ENCODE peak calls at places on chromosomes 6 and 20, in nine cellular contexts. X, I, P, O, H, K, G, W and Q are unnamed samples.
A peak's percentile ranks its signal among the peaks of the same experiment; 100 is the strongest.

GRCh38 chr20:49909499-49910339 is 5.6 kb downstream of the SPATA2 start:
- DNase-seq in O (no peak), W (no peak), K (peak; percentile 64), G (no peak), P (no peak), H (no peak), I (peak; percentile 82), X (no peak), Q (no peak)

GRCh38 chr6:160435935-160436334 is 87.8 kb downstream of the SLC22A3 start:
- DNase-seq in G (no peak), W (no peak), X (no peak), O (no peak), P (no peak), K (no peak), I (no peak), H (no peak), Q (no peak)

GRCh38 chr6:107328081-107328480 is 131.3 kb downstream of the PDSS2 start:
- DNase-seq in W (no peak), P (no peak), I (no peak), X (no peak), K (no peak), O (no peak), G (no peak), H (no peak), Q (no peak)

GRCh38 chr20:47451602-47451904 is 50.1 kb upstream of the NCOA3 start:
- DNase-seq in X (no peak), O (no peak), W (no peak), I (no peak), G (no peak), K (no peak), P (no peak), H (no peak), Q (no peak)

GRCh38 chr6:2949121-2949520 is 22.2 kb downstream of the SERPINB6 start:
- DNase-seq in P (no peak), O (no peak), K (no peak), H (no peak), G (no peak), W (no peak), I (no peak), X (no peak), Q (no peak)

GRCh38 chr6:94323853-94324252 is 904.5 kb upstream of the EPHA7 start:
- DNase-seq in G (no peak), H (no peak), P (peak; percentile 6), K (peak; percentile 72), I (no peak), O (no peak), X (no peak), W (no peak), Q (no peak)

GRCh38 chr6:73121421-73121993 is 103.8 kb downstream of the KHDC1L start:
- DNase-seq in X (no peak), H (no peak), G (peak; percentile 22), K (peak; percentile 54), W (no peak), I (no peak), P (no peak), O (no peak), Q (no peak)

GRCh38 chr20:32158943-32159660 is 48.4 kb downstream of the PLAGL2 start:
- DNase-seq in H (no peak), K (no peak), G (no peak), O (no peak), X (no peak), P (no peak), W (no peak), I (peak; percentile 13), Q (no peak)

GRCh38 chr6:84539122-84539856 is 225.1 kb downstream of the TBX18 start:
- DNase-seq in K (no peak), O (no peak), H (no peak), I (no peak), W (no peak), X (no peak), P (no peak), G (no peak), Q (no peak)

GRCh38 chr6:98827295-98828159 is 6.8 kb upstream of the POU3F2 start:
- DNase-seq in I (peak; percentile 88), P (no peak), X (no peak), G (no peak), K (peak; percentile 78), W (no peak), H (peak; percentile 63), O (no peak), Q (no peak)
- H3K27me3 ChIP-seq in I (peaks cover 97% of the 10 kb centered on the region), P (peaks cover 98% of the 10 kb centered on the region), X (peaks cover 60% of the 10 kb centered on the region), G (peaks cover 82% of the 10 kb centered on the region), K (peaks cover 60% of the 10 kb centered on the region), W (peaks cover 16% of the 10 kb centered on the region), H (no peaks in the 10 kb centered on the region), O (no peaks in the 10 kb centered on the region), Q (peaks cover 85% of the 10 kb centered on the region)

GRCh38 chr20:21526776-21527175 is 12.9 kb upstream of the NKX2-2 start:
- DNase-seq in H (no peak), I (no peak), G (no peak), O (no peak), P (no peak), X (no peak), W (no peak), K (no peak), Q (no peak)

GRCh38 chr20:21529863-21530262 is 16.0 kb upstream of the NKX2-2 start:
- DNase-seq in P (no peak), K (peak; percentile 44), W (peak; percentile 4), H (no peak), I (peak; percentile 60), O (peak; percentile 27), G (no peak), X (no peak), Q (no peak)

GRCh38 chr20:21528870-21529269 is 15.0 kb upstream of the NKX2-2 start:
- DNase-seq in P (no peak), G (no peak), W (no peak), H (no peak), X (no peak), I (peak; percentile 31), O (no peak), K (no peak), Q (no peak)

GRCh38 chr20:21523895-21524294 is 10.0 kb upstream of the NKX2-2 start:
- DNase-seq in K (no peak), W (no peak), G (no peak), H (no peak), P (no peak), O (no peak), X (no peak), I (no peak), Q (no peak)

DNA sequence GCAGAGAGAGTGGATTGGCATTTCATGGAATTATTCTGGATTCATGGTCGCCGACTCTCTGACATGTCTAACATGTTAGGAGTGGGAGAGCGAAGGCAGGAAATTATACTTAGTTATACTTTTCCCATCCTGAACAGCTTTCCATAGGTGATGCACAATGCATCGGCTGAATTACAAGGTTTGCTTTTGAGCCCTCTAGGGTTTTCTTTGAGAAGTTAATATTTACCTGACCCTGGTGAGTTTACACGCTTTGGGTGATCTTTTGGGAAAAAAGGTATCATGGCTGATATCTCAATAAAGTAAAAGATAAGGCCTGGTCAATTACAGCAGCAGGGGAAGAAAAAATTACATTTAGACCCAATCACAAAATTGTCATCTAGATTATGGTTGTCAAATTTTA is 14.0 kb upstream of the NKX2-2 start:
- DNase-seq in X (no peak), W (no peak), H (no peak), G (no peak), O (no peak), P (no peak), K (no peak), I (no peak), Q (no peak)
- H3K27me3 ChIP-seq in X (peaks cover 8% of the 10 kb centered on the region), W (no peaks in the 10 kb centered on the region), H (peaks cover 38% of the 10 kb centered on the region), G (peaks cover 22% of the 10 kb centered on the region), O (no peaks in the 10 kb centered on the region), P (peaks cover 54% of the 10 kb centered on the region), K (peaks cover 30% of the 10 kb centered on the region), I (peaks cover 48% of the 10 kb centered on the region), Q (peaks cover 21% of the 10 kb centered on the region)

GRCh38 chr6:149948011-149948410 is 6.2 kb downstream of the ULBP2 start:
- DNase-seq in I (no peak), K (no peak), H (no peak), X (no peak), P (no peak), W (no peak), G (no peak), O (no peak), Q (no peak)

GRCh38 chr6:149951626-149952025 is 9.8 kb downstream of the ULBP2 start:
- DNase-seq in P (no peak), G (no peak), X (no peak), W (no peak), I (no peak), H (no peak), O (no peak), K (no peak), Q (no peak)

GRCh38 chr6:149950423-149950822 is 8.6 kb downstream of the ULBP2 start:
- DNase-seq in K (no peak), I (no peak), O (no peak), H (no peak), G (no peak), W (peak; percentile 64), P (no peak), X (no peak), Q (no peak)

GRCh38 chr6:149951096-149951495 is 9.3 kb downstream of the ULBP2 start:
- DNase-seq in W (peak; percentile 52), O (no peak), H (no peak), X (no peak), I (no peak), K (no peak), P (no peak), G (no peak), Q (no peak)

DNA sequence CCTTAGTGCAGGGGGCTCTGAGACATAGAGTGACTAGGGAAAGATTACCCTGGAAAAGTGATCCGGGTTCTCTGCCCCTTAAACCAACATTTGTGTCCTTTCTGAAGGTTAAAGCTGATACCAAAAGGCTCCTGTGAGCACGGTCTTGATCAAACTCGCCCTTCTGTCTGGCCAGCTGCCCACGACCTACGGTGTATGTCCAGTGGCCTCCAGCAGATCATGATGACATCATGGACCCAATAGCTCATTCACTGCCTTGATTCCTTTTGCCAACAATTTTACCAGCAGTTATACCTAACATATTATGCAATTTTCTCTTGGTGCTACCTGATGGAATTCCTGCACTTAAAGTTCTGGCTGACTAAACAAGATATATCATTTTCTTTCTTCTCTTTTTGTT is 6.8 kb downstream of the ULBP2 start:
- DNase-seq in O (no peak), X (no peak), W (no peak), K (no peak), H (no peak), G (no peak), P (no peak), I (no peak), Q (no peak)
- H3K27me3 ChIP-seq in O (peaks cover 60% of the 10 kb centered on the region), X (peaks cover 16% of the 10 kb centered on the region), W (no peaks in the 10 kb centered on the region), K (no peaks in the 10 kb centered on the region), H (peaks cover 25% of the 10 kb centered on the region), G (peaks cover 32% of the 10 kb centered on the region), P (peaks cover 50% of the 10 kb centered on the region), I (peaks cover 43% of the 10 kb centered on the region), Q (peaks cover 9% of the 10 kb centered on the region)

DNA sequence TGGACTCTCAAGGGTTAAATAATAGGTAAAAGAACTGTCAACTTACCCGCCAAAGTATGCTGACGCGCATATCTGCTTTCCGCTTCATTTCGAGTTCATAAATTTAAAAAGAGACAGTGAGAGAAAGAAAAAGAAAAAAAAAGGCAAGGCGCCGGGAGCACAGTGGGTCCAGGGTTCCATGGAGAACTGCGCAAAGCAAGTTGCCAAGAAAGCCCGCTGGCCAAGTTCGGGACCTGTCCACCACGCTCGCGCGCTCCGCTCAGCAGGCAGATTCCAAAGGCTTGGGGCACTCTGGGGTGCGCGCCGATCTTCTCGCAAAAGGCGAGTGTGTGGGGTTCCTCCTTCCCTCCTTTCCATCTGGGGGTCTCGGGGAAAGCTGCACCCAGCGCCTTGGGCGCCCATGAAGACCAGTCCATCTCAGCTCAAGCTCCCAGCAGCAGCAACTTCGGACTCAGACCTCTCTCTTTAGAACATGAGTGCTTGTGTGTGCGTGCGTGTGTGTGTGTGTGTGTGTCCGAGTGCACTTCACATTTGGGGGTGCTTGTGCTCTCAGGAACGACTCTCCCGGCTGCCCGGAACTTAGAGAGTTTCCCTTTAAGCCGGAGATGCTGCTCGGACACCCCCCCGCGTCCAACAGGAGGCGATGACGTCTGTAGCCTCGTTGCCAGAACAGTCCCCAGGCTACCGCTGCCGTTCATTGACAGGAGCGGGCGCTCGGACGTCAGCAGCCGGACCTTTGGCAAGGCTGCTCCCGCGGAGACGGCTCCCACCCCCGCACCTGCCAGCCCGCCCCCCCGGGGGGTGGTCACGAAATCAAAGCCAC is 180.0 kb downstream of the TBXT start:
- DNase-seq in I (peak; percentile 85), K (peak; percentile 76), X (no peak), P (peak; percentile 42), O (peak; percentile 6), G (peak; percentile 92), W (no peak), H (peak; percentile 90), Q (peak; percentile 62)
- H3K27me3 ChIP-seq in I (peaks cover 86% of the 10 kb centered on the region), K (peaks cover 51% of the 10 kb centered on the region), X (peaks cover 25% of the 10 kb centered on the region), P (peaks cover 81% of the 10 kb centered on the region), O (no peaks in the 10 kb centered on the region), G (peaks cover 22% of the 10 kb centered on the region), W (no peaks in the 10 kb centered on the region), H (no peaks in the 10 kb centered on the region), Q (peaks cover 44% of the 10 kb centered on the region)